ENCODE peak calls at places on chromosome X, in seven cellular contexts. E, P, F, S, T, G and O are unnamed samples.

GRCh38 chrX:44731160-44731559 is 112.7 kb upstream of the DUSP21 start:
- DNase-seq in E (no peak), P (no peak), F (no peak), S (no peak), T (peak), G (no peak), O (no peak)

GRCh38 chrX:46310815-46311497 is 234.3 kb downstream of the ZNF674 start:
- DNase-seq in E (no peak), P (no peak), F (no peak), S (no peak), T (no peak), G (no peak), O (no peak)

GRCh38 chrX:123455693-123456092 is 271.6 kb downstream of the GRIA3 start:
- DNase-seq in E (no peak), P (no peak), F (no peak), S (no peak), T (no peak), G (no peak), O (no peak)

GRCh38 chrX:10679387-10679786 is 59.0 kb upstream of the MID1 start:
- DNase-seq in E (no peak), P (no peak), F (no peak), S (no peak), T (no peak), G (no peak), O (no peak)

GRCh38 chrX:318068-318738 is 393 bp downstream of the GTPBP6 start:
- DNase-seq in E (peak), P (peak), F (peak), S (peak), T (peak), G (peak), O (peak)

GRCh38 chrX:150547511-150548115 is 20.8 kb upstream of the MTM1 start:
- DNase-seq in E (peak), P (peak), F (peak), S (peak), T (no peak), G (peak), O (peak)

GRCh38 chrX:155888139-155888538 is 7.0 kb downstream of the VAMP7 start:
- DNase-seq in E (no peak), P (peak), F (no peak), S (no peak), T (peak), G (no peak), O (peak)

GRCh38 chrX:150298841-150299551 is 64.1 kb upstream of the MAMLD1 start:
- DNase-seq in E (no peak), P (no peak), F (no peak), S (no peak), T (peak), G (no peak), O (peak)

GRCh38 chrX:10177004-10177396 is 20.2 kb downstream of the CLCN4 start:
- DNase-seq in E (no peak), P (no peak), F (no peak), S (no peak), T (no peak), G (no peak), O (no peak)

GRCh38 chrX:155270969-155271368 is 6.7 kb upstream of the RAB39B start:
- DNase-seq in E (no peak), P (no peak), F (no peak), S (no peak), T (no peak), G (no peak), O (no peak)

GRCh38 chrX:51144828-51145442 is 187.7 kb upstream of the NUDT10 start:
- DNase-seq in E (peak), P (peak), F (no peak), S (peak), T (peak), G (no peak), O (peak)

GRCh38 chrX:154546354-154547244 is at the start of gene G6PD:
- DNase-seq in E (peak), P (no peak), F (peak), S (peak), T (peak), G (peak), O (peak)

GRCh38 chrX:49838374-49838773 is 9.3 kb downstream of the PAGE4 start:
- DNase-seq in E (peak), P (peak), F (peak), S (peak), T (peak), G (no peak), O (peak)

GRCh38 chrX:72107320-72107719 is 24.4 kb downstream of the RTL5 start:
- DNase-seq in E (no peak), P (no peak), F (no peak), S (no peak), T (peak), G (no peak), O (peak)

GRCh38 chrX:20224814-20225487 is 41.8 kb downstream of the RPS6KA3 start:
- DNase-seq in E (no peak), P (no peak), F (no peak), S (no peak), T (peak), G (no peak), O (no peak)

GRCh38 chrX:21734175-21734574 is 23.7 kb downstream of the SMPX start:
- DNase-seq in E (no peak), P (no peak), F (no peak), S (no peak), T (peak), G (no peak), O (no peak)

GRCh38 chrX:47796433-47796906 is 40.2 kb upstream of the ZNF81 start:
- DNase-seq in E (no peak), P (peak), F (no peak), S (no peak), T (peak), G (no peak), O (peak)

GRCh38 chrX:2193273-2193592 is 307.5 kb downstream of the DHRSX start:
- DNase-seq in E (no peak), P (no peak), F (no peak), S (no peak), T (no peak), G (no peak), O (no peak)

GRCh38 chrX:44669626-44670025 is 127.0 kb upstream of the FUNDC1 start:
- DNase-seq in E (no peak), P (no peak), F (no peak), S (no peak), T (peak), G (no peak), O (no peak)

GRCh38 chrX:42119076-42119475 is 195.7 kb upstream of the CASK start:
- DNase-seq in E (no peak), P (peak), F (no peak), S (no peak), T (peak), G (no peak), O (peak)

GRCh38 chrX:124232523-124233201 is 99.8 kb upstream of the TEX13D start:
- DNase-seq in E (no peak), P (no peak), F (no peak), S (no peak), T (peak), G (no peak), O (no peak)

GRCh38 chrX:37350034-37350365 is 836 bp downstream of the PRRG1 start:
- DNase-seq in E (no peak), P (no peak), F (peak), S (no peak), T (peak), G (no peak), O (peak)

GRCh38 chrX:2550288-2551020 is 49.7 kb upstream of the DHRSX start:
- DNase-seq in E (no peak), P (no peak), F (no peak), S (no peak), T (no peak), G (no peak), O (no peak)

GRCh38 chrX:48937065-48937907 is 18.5 kb upstream of the PIM2 start:
- DNase-seq in E (peak), P (peak), F (peak), S (peak), T (no peak), G (no peak), O (peak)

GRCh38 chrX:10603612-10604011 is 16.8 kb downstream of the MID1 start:
- DNase-seq in E (no peak), P (no peak), F (no peak), S (no peak), T (no peak), G (no peak), O (no peak)

GRCh38 chrX:103329991-103330390 is at the start of gene TCEAL7:
- DNase-seq in E (peak), P (no peak), F (peak), S (no peak), T (no peak), G (no peak), O (no peak)

GRCh38 chrX:37425370-37425769 is 76.2 kb downstream of the PRRG1 start:
- DNase-seq in E (no peak), P (peak), F (no peak), S (no peak), T (no peak), G (no peak), O (peak)

GRCh38 chrX:137194164-137194563 is 160.4 kb upstream of the GPR101 start:
- DNase-seq in E (peak), P (peak), F (no peak), S (peak), T (peak), G (no peak), O (no peak)

GRCh38 chrX:136030357-136031225 is 45.4 kb downstream of the SLC9A6 start:
- DNase-seq in E (no peak), P (peak), F (peak), S (peak), T (no peak), G (peak), O (peak)

GRCh38 chrX:119790977-119791436 is 423 bp downstream of the RPL39 start:
- DNase-seq in E (no peak), P (peak), F (peak), S (peak), T (peak), G (no peak), O (peak)

GRCh38 chrX:69073721-69074120 is 91.5 kb downstream of the PJA1 start:
- DNase-seq in E (no peak), P (no peak), F (no peak), S (no peak), T (no peak), G (no peak), O (no peak)

GRCh38 chrX:52280812-52281211 is 88.0 kb upstream of the XAGE2 start:
- DNase-seq in E (no peak), P (no peak), F (no peak), S (no peak), T (no peak), G (no peak), O (no peak)

GRCh38 chrX:17432158-17432557 is 57.2 kb downstream of the NHS start:
- DNase-seq in E (no peak), P (no peak), F (no peak), S (no peak), T (peak), G (no peak), O (no peak)

GRCh38 chrX:72475338-72475737 is 97.3 kb downstream of the HDAC8 start:
- DNase-seq in E (no peak), P (no peak), F (no peak), S (no peak), T (peak), G (no peak), O (no peak)

GRCh38 chrX:48531359-48531954 is 8.1 kb upstream of the TBC1D25 start:
- DNase-seq in E (no peak), P (peak), F (no peak), S (no peak), T (peak), G (peak), O (peak)

GRCh38 chrX:17689971-17690409 is 47.3 kb upstream of the SCML1 start:
- DNase-seq in E (peak), P (peak), F (peak), S (peak), T (peak), G (no peak), O (peak)

GRCh38 chrX:42117318-42117717 is 194.0 kb upstream of the CASK start:
- DNase-seq in E (no peak), P (no peak), F (no peak), S (no peak), T (no peak), G (no peak), O (no peak)

GRCh38 chrX:40719731-40720130 is 15.6 kb downstream of the MED14 start:
- DNase-seq in E (no peak), P (no peak), F (no peak), S (no peak), T (peak), G (no peak), O (no peak)

GRCh38 chrX:20116087-20116574 is 576 bp downstream of the MAP7D2 start:
- DNase-seq in E (peak), P (no peak), F (no peak), S (no peak), T (no peak), G (no peak), O (no peak)

GRCh38 chrX:139026406-139027200 is 315.1 kb upstream of the FGF13 start:
- DNase-seq in E (no peak), P (no peak), F (no peak), S (no peak), T (peak), G (no peak), O (no peak)

DNA sequence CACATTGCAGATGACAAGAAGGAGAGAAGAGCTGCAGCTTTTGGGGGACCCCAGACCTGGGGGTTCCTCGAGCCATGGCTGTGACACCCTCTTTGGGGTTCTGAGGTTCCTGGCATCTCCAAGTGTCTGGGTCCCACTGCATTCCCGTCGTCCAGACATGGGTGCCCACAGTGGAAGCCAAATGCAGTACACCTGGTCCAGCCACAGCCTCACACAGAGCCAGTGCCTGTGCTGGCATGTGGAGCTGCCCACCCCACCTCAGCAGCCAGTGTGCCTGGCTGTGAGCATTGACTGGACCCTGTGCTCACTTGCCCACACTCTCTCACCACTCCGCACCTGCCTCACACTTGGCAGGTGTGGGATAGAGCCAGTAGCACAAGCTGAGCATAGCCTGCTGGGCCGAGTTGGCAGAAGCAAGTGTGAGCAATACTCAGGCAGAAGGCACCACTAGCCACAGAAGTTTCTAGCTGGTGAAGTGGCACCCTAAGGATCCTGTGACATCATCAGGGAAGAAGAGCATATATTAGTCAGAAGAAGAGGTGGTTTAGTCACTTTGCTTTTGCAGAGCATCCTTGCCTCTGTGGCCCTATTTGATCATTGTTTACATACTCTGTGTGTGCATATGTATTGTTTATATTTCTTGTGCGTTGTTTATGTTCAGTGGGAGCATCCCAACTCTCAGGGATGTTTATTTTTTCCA is 65.0 kb upstream of the MAGEB2 start:
- DNase-seq in E (no peak), P (no peak), F (no peak), S (no peak), T (peak), G (no peak), O (peak)
- H3K27ac ChIP-seq in E (no peak), P (no peak), F (no peak), S (no peak), T (peak), G (no peak), O (no peak)

GRCh38 chrX:125407314-125407713 is 87.6 kb downstream of the TEX13C start:
- DNase-seq in E (no peak), P (no peak), F (no peak), S (no peak), T (peak), G (no peak), O (no peak)
- H3K4me3 ChIP-seq in E (no peak), P (no peak), F (no peak), S (no peak), T (no peak), G (no peak), O (no peak)

GRCh38 chrX:15943393-15943792 is 88.8 kb upstream of the AP1S2 start:
- DNase-seq in E (no peak), P (no peak), F (no peak), S (no peak), T (no peak), G (no peak), O (no peak)

GRCh38 chrX:15942307-15942706 is 87.7 kb upstream of the AP1S2 start:
- DNase-seq in E (no peak), P (no peak), F (no peak), S (no peak), T (no peak), G (no peak), O (no peak)

GRCh38 chrX:15938072-15938471 is 83.5 kb upstream of the AP1S2 start:
- DNase-seq in E (no peak), P (no peak), F (no peak), S (no peak), T (no peak), G (no peak), O (no peak)

DNA sequence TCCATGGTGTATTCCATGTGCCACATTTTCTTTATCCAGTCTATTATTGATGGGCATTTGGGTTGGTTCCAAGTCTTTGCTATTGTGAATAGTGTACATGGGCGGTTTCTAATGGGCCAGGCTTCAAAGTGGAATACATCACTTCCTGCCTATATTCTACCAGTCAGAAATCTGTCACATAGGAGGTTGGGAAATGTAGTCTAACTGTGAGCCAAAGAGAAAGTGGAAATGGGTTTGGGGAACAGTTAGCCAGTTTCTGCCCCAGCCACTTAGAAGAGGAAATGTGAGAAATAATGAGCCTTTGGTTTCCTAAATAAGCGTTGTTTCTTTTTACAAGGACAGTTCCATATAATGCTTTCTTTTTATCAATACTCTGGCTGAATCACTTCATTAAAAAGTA is 85.1 kb upstream of the AP1S2 start:
- DNase-seq in E (no peak), P (no peak), F (no peak), S (no peak), T (no peak), G (no peak), O (no peak)
- H3K27ac ChIP-seq in E (no peak), P (no peak), F (no peak), S (no peak), T (no peak), G (no peak), O (no peak)

GRCh38 chrX:140764401-140764919 is 54.9 kb downstream of the LINC00632 start:
- DNase-seq in E (peak), P (peak), F (no peak), S (no peak), T (peak), G (no peak), O (peak)
- H3K4me3 ChIP-seq in E (peak), P (peak), F (peak), S (peak), T (peak), G (peak), O (peak)

GRCh38 chrX:24277405-24277804 is 36.5 kb downstream of the SUPT20HL2 start:
- DNase-seq in E (no peak), P (no peak), F (no peak), S (no peak), T (no peak), G (no peak), O (no peak)

GRCh38 chrX:24285082-24285481 is 28.8 kb downstream of the SUPT20HL2 start:
- DNase-seq in E (no peak), P (no peak), F (no peak), S (no peak), T (no peak), G (no peak), O (no peak)

GRCh38 chrX:24282381-24283121 is 31.3 kb downstream of the SUPT20HL2 start:
- DNase-seq in E (peak), P (no peak), F (no peak), S (no peak), T (no peak), G (no peak), O (peak)

DNA sequence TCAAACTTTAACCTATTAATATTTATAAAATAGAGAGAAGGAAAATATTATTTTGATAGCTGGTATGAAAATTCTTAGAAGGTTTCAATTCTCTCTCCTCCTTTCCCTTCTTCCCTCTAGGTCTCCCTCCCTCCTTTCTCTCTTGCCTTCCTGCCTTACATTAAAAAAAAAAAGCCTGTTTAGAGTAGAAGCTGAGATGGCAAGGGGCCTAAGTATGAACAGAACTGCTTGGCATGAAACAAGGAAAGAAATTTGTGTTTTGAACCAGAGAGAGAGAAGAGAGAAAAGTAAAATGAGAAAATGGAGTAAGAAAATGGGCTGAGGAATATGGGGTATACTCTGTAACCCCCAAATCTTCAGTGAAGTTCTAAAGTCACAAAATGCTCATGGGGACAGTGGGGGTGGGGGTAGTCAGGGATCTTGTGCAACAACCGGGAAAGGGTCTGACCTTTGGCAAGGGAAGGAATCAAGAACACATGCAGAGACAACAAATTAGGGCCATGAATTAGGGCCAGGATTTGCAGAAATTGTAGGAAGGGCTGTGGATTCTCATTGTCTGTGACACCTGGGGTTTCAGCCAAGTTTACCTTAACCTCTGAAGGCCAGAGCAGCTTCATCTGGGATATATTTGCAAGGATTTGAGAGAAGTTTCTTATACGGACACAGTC is 30.6 kb downstream of the SUPT20HL2 start:
- DNase-seq in E (no peak), P (no peak), F (peak), S (no peak), T (no peak), G (no peak), O (no peak)
- H3K27ac ChIP-seq in E (no peak), P (no peak), F (peak), S (no peak), T (no peak), G (no peak), O (no peak)

GRCh38 chrX:53398216-53398615 is 24.2 kb downstream of the SMC1A start:
- DNase-seq in E (no peak), P (no peak), F (no peak), S (no peak), T (no peak), G (no peak), O (no peak)

DNA sequence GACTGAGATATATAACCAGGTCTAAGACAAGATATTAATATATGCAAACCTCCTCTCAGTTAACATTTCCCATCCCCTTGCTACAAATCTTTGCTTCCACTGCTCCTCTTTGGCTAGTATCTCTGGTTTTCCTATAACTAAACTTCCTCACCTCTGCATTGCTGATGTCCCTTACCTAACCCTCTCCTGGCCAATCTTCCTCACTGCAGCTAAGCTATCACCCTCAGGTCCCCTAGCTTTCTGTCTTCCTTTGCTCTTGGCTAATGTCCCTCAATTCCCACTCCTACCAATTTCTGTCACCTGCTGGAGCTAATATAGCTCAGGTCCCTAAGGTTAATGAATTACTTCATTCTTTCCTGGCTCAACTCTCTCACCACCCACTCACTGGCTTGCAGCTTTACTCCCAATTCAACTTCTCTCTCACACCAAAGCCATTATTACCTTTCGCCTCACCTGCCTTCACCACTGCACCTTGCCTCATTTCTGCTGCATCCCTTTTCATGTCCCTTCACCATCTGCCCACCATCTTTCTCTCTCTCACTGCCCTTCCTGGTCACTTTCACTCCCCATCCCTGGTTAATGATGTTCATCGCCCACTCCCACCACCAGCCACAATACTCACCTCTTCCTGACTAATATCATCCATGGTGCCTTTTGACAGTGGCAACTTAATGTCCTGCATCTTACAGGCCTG is 26.7 kb downstream of the SMC1A start:
- DNase-seq in E (no peak), P (no peak), F (no peak), S (no peak), T (no peak), G (no peak), O (no peak)
- H3K4me3 ChIP-seq in E (no peak), P (no peak), F (no peak), S (no peak), T (no peak), G (no peak), O (no peak)